ENCODE peak calls at places on chromosomes 7 and 10, in nine cellular contexts. One of them, this sample, is unnamed.

GRCh38 chr10:132679640-132680039 is 106.3 kb downstream of the NKX6-2 start:
- DNase-seq in tibial artery: no peak
- DNase-seq in GM12865: no peak
- DNase-seq in astrocyte of the spinal cord: no peak
- DNase-seq in HCT116: no peak
- DNase-seq in DND-41: no peak
- DNase-seq in stomach: no peak
- DNase-seq in psoas muscle: peak
- DNase-seq in upper lobe of right lung: no peak
- DNase-seq in this sample: no peak

GRCh38 chr10:50452603-50453002 is 171.2 kb downstream of the SGMS1 start:
- DNase-seq in psoas muscle: no peak
- DNase-seq in tibial artery: no peak
- DNase-seq in HCT116: no peak
- DNase-seq in DND-41: no peak
- DNase-seq in upper lobe of right lung: no peak
- DNase-seq in astrocyte of the spinal cord: no peak
- DNase-seq in GM12865: peak
- DNase-seq in stomach: no peak
- DNase-seq in this sample: no peak

GRCh38 chr7:16795624-16796023 is 9.2 kb downstream of the AGR2 start:
- DNase-seq in GM12865: no peak
- DNase-seq in astrocyte of the spinal cord: no peak
- DNase-seq in DND-41: no peak
- DNase-seq in HCT116: no peak
- DNase-seq in stomach: no peak
- DNase-seq in upper lobe of right lung: no peak
- DNase-seq in psoas muscle: no peak
- DNase-seq in tibial artery: no peak
- DNase-seq in this sample: no peak

GRCh38 chr10:43695321-43695720 is 46.6 kb upstream of the ZNF32 start:
- DNase-seq in GM12865: no peak
- DNase-seq in HCT116: no peak
- DNase-seq in stomach: no peak
- DNase-seq in DND-41: no peak
- DNase-seq in upper lobe of right lung: no peak
- DNase-seq in astrocyte of the spinal cord: no peak
- DNase-seq in psoas muscle: no peak
- DNase-seq in tibial artery: no peak
- DNase-seq in this sample: no peak

GRCh38 chr7:131738066-131738465 is 181.6 kb upstream of the PODXL start:
- DNase-seq in stomach: no peak
- DNase-seq in GM12865: no peak
- DNase-seq in astrocyte of the spinal cord: no peak
- DNase-seq in DND-41: no peak
- DNase-seq in psoas muscle: no peak
- DNase-seq in upper lobe of right lung: no peak
- DNase-seq in tibial artery: no peak
- DNase-seq in HCT116: no peak
- DNase-seq in this sample: no peak

GRCh38 chr7:100859856-100860255 is 7.3 kb upstream of the TRIP6 start:
- DNase-seq in astrocyte of the spinal cord: no peak
- DNase-seq in HCT116: no peak
- DNase-seq in GM12865: no peak
- DNase-seq in psoas muscle: no peak
- DNase-seq in DND-41: no peak
- DNase-seq in tibial artery: no peak
- DNase-seq in stomach: no peak
- DNase-seq in upper lobe of right lung: no peak
- DNase-seq in this sample: no peak

GRCh38 chr7:151104411-151105235 is 18.3 kb downstream of the AGAP3 start:
- DNase-seq in GM12865: no peak
- DNase-seq in astrocyte of the spinal cord: peak
- DNase-seq in DND-41: no peak
- DNase-seq in stomach: no peak
- DNase-seq in psoas muscle: no peak
- DNase-seq in tibial artery: no peak
- DNase-seq in HCT116: no peak
- DNase-seq in upper lobe of right lung: no peak
- DNase-seq in this sample: no peak

GRCh38 chr10:115947104-115947503 is 325.9 kb downstream of the GFRA1 start:
- DNase-seq in stomach: no peak
- DNase-seq in DND-41: no peak
- DNase-seq in astrocyte of the spinal cord: peak
- DNase-seq in upper lobe of right lung: no peak
- DNase-seq in tibial artery: no peak
- DNase-seq in HCT116: no peak
- DNase-seq in psoas muscle: no peak
- DNase-seq in GM12865: no peak
- DNase-seq in this sample: no peak

GRCh38 chr10:119834188-119834587 is 38.5 kb downstream of the MCMBP start:
- DNase-seq in upper lobe of right lung: no peak
- DNase-seq in stomach: no peak
- DNase-seq in astrocyte of the spinal cord: no peak
- DNase-seq in tibial artery: no peak
- DNase-seq in HCT116: no peak
- DNase-seq in DND-41: no peak
- DNase-seq in psoas muscle: no peak
- DNase-seq in GM12865: peak
- DNase-seq in this sample: no peak

GRCh38 chr10:82190432-82191260 is 315.7 kb downstream of the NRG3 start:
- DNase-seq in upper lobe of right lung: no peak
- DNase-seq in HCT116: no peak
- DNase-seq in astrocyte of the spinal cord: no peak
- DNase-seq in psoas muscle: no peak
- DNase-seq in tibial artery: no peak
- DNase-seq in stomach: no peak
- DNase-seq in DND-41: no peak
- DNase-seq in GM12865: no peak
- DNase-seq in this sample: no peak

GRCh38 chr7:89605362-89605761 is 548.9 kb upstream of the STEAP1 start:
- DNase-seq in DND-41: no peak
- DNase-seq in tibial artery: no peak
- DNase-seq in GM12865: no peak
- DNase-seq in astrocyte of the spinal cord: no peak
- DNase-seq in psoas muscle: no peak
- DNase-seq in upper lobe of right lung: no peak
- DNase-seq in HCT116: no peak
- DNase-seq in stomach: no peak
- DNase-seq in this sample: no peak

GRCh38 chr10:132063432-132063831 is 2.3 kb upstream of the JAKMIP3 start:
- DNase-seq in stomach: no peak
- DNase-seq in HCT116: no peak
- DNase-seq in astrocyte of the spinal cord: no peak
- DNase-seq in psoas muscle: no peak
- DNase-seq in upper lobe of right lung: peak
- DNase-seq in tibial artery: no peak
- DNase-seq in DND-41: no peak
- DNase-seq in GM12865: no peak
- DNase-seq in this sample: no peak

GRCh38 chr10:122374859-122375721 is 582 bp downstream of the PLEKHA1 start:
- DNase-seq in astrocyte of the spinal cord: peak
- DNase-seq in DND-41: peak
- DNase-seq in HCT116: peak
- DNase-seq in tibial artery: peak
- DNase-seq in stomach: peak
- DNase-seq in psoas muscle: peak
- DNase-seq in GM12865: peak
- DNase-seq in upper lobe of right lung: peak
- DNase-seq in this sample: peak
- H3K4me3 ChIP-seq in astrocyte of the spinal cord: peak
- H3K4me3 ChIP-seq in DND-41: peak
- H3K4me3 ChIP-seq in HCT116: peak
- H3K4me3 ChIP-seq in tibial artery: peak
- H3K4me3 ChIP-seq in stomach: peak
- H3K4me3 ChIP-seq in psoas muscle: peak
- H3K4me3 ChIP-seq in GM12865: peak
- H3K4me3 ChIP-seq in upper lobe of right lung: peak
- H3K4me3 ChIP-seq in this sample: peak

GRCh38 chr10:62057359-62057758 is 155.9 kb downstream of the ARID5B start:
- DNase-seq in tibial artery: no peak
- DNase-seq in psoas muscle: no peak
- DNase-seq in astrocyte of the spinal cord: no peak
- DNase-seq in stomach: no peak
- DNase-seq in GM12865: no peak
- DNase-seq in DND-41: no peak
- DNase-seq in upper lobe of right lung: no peak
- DNase-seq in HCT116: no peak
- DNase-seq in this sample: no peak
- H3K4me3 ChIP-seq in tibial artery: peak
- H3K4me3 ChIP-seq in psoas muscle: peak
- H3K4me3 ChIP-seq in astrocyte of the spinal cord: no peak
- H3K4me3 ChIP-seq in stomach: no peak
- H3K4me3 ChIP-seq in GM12865: no peak
- H3K4me3 ChIP-seq in DND-41: no peak
- H3K4me3 ChIP-seq in upper lobe of right lung: peak
- H3K4me3 ChIP-seq in HCT116: no peak
- H3K4me3 ChIP-seq in this sample: no peak

GRCh38 chr10:100713049-100713858 is 32.1 kb upstream of the PAX2 start:
- DNase-seq in GM12865: no peak
- DNase-seq in upper lobe of right lung: no peak
- DNase-seq in psoas muscle: no peak
- DNase-seq in tibial artery: no peak
- DNase-seq in astrocyte of the spinal cord: no peak
- DNase-seq in DND-41: no peak
- DNase-seq in HCT116: no peak
- DNase-seq in stomach: no peak
- DNase-seq in this sample: no peak

GRCh38 chr10:100709146-100709545 is 36.2 kb upstream of the PAX2 start:
- DNase-seq in psoas muscle: no peak
- DNase-seq in HCT116: no peak
- DNase-seq in GM12865: no peak
- DNase-seq in astrocyte of the spinal cord: no peak
- DNase-seq in DND-41: no peak
- DNase-seq in upper lobe of right lung: no peak
- DNase-seq in tibial artery: no peak
- DNase-seq in stomach: no peak
- DNase-seq in this sample: no peak

GRCh38 chr10:100707261-100707848 is 38.0 kb upstream of the PAX2 start:
- DNase-seq in stomach: no peak
- DNase-seq in GM12865: no peak
- DNase-seq in tibial artery: no peak
- DNase-seq in astrocyte of the spinal cord: no peak
- DNase-seq in upper lobe of right lung: no peak
- DNase-seq in DND-41: no peak
- DNase-seq in HCT116: no peak
- DNase-seq in psoas muscle: no peak
- DNase-seq in this sample: no peak

GRCh38 chr10:100710151-100710871 is 35.1 kb upstream of the PAX2 start:
- DNase-seq in DND-41: no peak
- DNase-seq in GM12865: no peak
- DNase-seq in HCT116: no peak
- DNase-seq in astrocyte of the spinal cord: no peak
- DNase-seq in tibial artery: no peak
- DNase-seq in psoas muscle: no peak
- DNase-seq in upper lobe of right lung: no peak
- DNase-seq in stomach: no peak
- DNase-seq in this sample: no peak

DNA sequence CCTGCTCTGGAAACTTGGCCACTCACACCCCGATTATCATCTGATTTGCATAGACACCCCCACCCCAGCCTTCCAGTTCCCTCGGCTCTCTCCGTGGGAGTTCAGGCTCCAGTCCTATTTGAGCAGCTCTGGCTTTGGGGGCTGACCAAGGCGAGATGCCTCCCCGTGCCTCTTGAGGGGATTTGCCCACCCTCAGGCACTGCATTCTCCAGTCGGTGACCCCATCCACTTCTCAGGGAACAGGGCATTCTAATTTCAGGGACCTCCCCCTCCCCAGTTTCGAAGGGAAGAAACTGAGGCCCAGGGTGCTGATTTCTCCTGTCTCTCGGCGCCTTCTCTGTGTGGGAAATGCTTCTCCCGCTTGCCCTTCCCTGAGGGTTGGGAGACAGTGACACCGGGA is 35.7 kb upstream of the PAX2 start:
- DNase-seq in GM12865: no peak
- DNase-seq in DND-41: no peak
- DNase-seq in upper lobe of right lung: no peak
- DNase-seq in astrocyte of the spinal cord: no peak
- DNase-seq in tibial artery: no peak
- DNase-seq in stomach: no peak
- DNase-seq in HCT116: no peak
- DNase-seq in psoas muscle: no peak
- DNase-seq in this sample: no peak
- H3K4me3 ChIP-seq in GM12865: no peak
- H3K4me3 ChIP-seq in DND-41: no peak
- H3K4me3 ChIP-seq in upper lobe of right lung: no peak
- H3K4me3 ChIP-seq in astrocyte of the spinal cord: no peak
- H3K4me3 ChIP-seq in tibial artery: no peak
- H3K4me3 ChIP-seq in stomach: peak
- H3K4me3 ChIP-seq in HCT116: no peak
- H3K4me3 ChIP-seq in psoas muscle: no peak
- H3K4me3 ChIP-seq in this sample: no peak

GRCh38 chr10:111085690-111086353 is 9.0 kb downstream of the ADRA2A start:
- DNase-seq in stomach: no peak
- DNase-seq in GM12865: no peak
- DNase-seq in DND-41: no peak
- DNase-seq in tibial artery: no peak
- DNase-seq in upper lobe of right lung: no peak
- DNase-seq in astrocyte of the spinal cord: no peak
- DNase-seq in psoas muscle: no peak
- DNase-seq in HCT116: no peak
- DNase-seq in this sample: no peak

GRCh38 chr10:111089293-111089692 is 12.5 kb downstream of the ADRA2A start:
- DNase-seq in GM12865: no peak
- DNase-seq in astrocyte of the spinal cord: no peak
- DNase-seq in upper lobe of right lung: no peak
- DNase-seq in psoas muscle: no peak
- DNase-seq in tibial artery: no peak
- DNase-seq in stomach: no peak
- DNase-seq in HCT116: no peak
- DNase-seq in DND-41: no peak
- DNase-seq in this sample: no peak

GRCh38 chr10:111087331-111087756 is 10.5 kb downstream of the ADRA2A start:
- DNase-seq in GM12865: no peak
- DNase-seq in astrocyte of the spinal cord: no peak
- DNase-seq in psoas muscle: no peak
- DNase-seq in upper lobe of right lung: no peak
- DNase-seq in tibial artery: no peak
- DNase-seq in DND-41: no peak
- DNase-seq in stomach: no peak
- DNase-seq in HCT116: no peak
- DNase-seq in this sample: no peak

GRCh38 chr10:111086602-111087001 is 9.8 kb downstream of the ADRA2A start:
- DNase-seq in DND-41: no peak
- DNase-seq in upper lobe of right lung: no peak
- DNase-seq in tibial artery: no peak
- DNase-seq in psoas muscle: no peak
- DNase-seq in GM12865: no peak
- DNase-seq in HCT116: no peak
- DNase-seq in astrocyte of the spinal cord: no peak
- DNase-seq in stomach: no peak
- DNase-seq in this sample: peak

DNA sequence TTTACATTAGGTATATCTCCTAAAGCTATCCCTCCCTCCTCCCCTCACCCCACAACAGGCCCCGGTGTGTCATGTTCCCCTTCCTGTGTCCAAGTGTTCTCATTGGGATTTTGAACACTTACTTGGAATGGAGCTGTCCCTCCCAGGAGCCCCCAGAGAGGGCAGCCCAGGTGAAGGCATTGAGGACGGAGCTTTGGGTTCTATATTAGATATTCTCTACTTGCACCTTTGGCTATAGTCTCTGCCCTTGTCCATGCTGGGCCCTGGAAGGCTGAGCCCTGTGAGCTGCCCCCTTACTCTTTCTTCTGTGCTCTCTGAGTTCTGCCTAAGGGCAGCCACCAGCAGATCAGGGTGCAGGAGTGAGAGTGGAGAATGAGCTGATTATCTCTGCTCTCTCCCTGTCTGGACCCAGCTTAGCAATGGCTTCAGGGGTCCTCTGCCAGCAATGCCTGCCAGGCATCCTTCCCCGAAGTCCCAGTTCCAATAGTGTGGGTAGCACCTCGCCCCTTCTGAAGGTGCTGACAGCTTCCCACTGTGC is 11.2 kb downstream of the ADRA2A start:
- DNase-seq in HCT116: no peak
- DNase-seq in astrocyte of the spinal cord: no peak
- DNase-seq in tibial artery: no peak
- DNase-seq in DND-41: no peak
- DNase-seq in upper lobe of right lung: no peak
- DNase-seq in psoas muscle: no peak
- DNase-seq in GM12865: no peak
- DNase-seq in stomach: no peak
- DNase-seq in this sample: no peak
- H3K4me3 ChIP-seq in HCT116: no peak
- H3K4me3 ChIP-seq in astrocyte of the spinal cord: no peak
- H3K4me3 ChIP-seq in tibial artery: no peak
- H3K4me3 ChIP-seq in DND-41: no peak
- H3K4me3 ChIP-seq in upper lobe of right lung: no peak
- H3K4me3 ChIP-seq in psoas muscle: no peak
- H3K4me3 ChIP-seq in GM12865: no peak
- H3K4me3 ChIP-seq in stomach: no peak
- H3K4me3 ChIP-seq in this sample: no peak

This sample was measured in Jurkat, Clone E6-1.